ENCODE peak calls at places on chromosome 3, in seven cellular contexts. One of them, this sample, is unnamed.

GRCh38 chr3:186025161-186025560 is 83.7 kb downstream of the ETV5 start:
- DNase-seq in Peyer's patch: no peak
- DNase-seq in A549: no peak
- DNase-seq in ovary: no peak
- DNase-seq in esophagus squamous epithelium: no peak
- DNase-seq in sigmoid colon: no peak
- DNase-seq in stomach: no peak
- DNase-seq in this sample: no peak

GRCh38 chr3:114056130-114057010 is at the start of the genes CCDC191 and QTRT2:
- DNase-seq in Peyer's patch: peak
- DNase-seq in A549: peak
- DNase-seq in ovary: peak
- DNase-seq in esophagus squamous epithelium: peak
- DNase-seq in sigmoid colon: peak
- DNase-seq in stomach: peak
- DNase-seq in this sample: peak

GRCh38 chr3:179304605-179305004 is 18.2 kb upstream of the ZNF639 start:
- DNase-seq in Peyer's patch: no peak
- DNase-seq in A549: no peak
- DNase-seq in ovary: no peak
- DNase-seq in esophagus squamous epithelium: no peak
- DNase-seq in sigmoid colon: no peak
- DNase-seq in stomach: no peak
- DNase-seq in this sample: no peak

GRCh38 chr3:75983609-75984290 is 198.4 kb upstream of the ZNF717 start:
- DNase-seq in Peyer's patch: no peak
- DNase-seq in A549: no peak
- DNase-seq in ovary: no peak
- DNase-seq in esophagus squamous epithelium: no peak
- DNase-seq in sigmoid colon: no peak
- DNase-seq in stomach: no peak
- DNase-seq in this sample: no peak

GRCh38 chr3:162143181-162143580 is 646.6 kb downstream of the OTOL1 start:
- DNase-seq in Peyer's patch: no peak
- DNase-seq in A549: no peak
- DNase-seq in ovary: no peak
- DNase-seq in esophagus squamous epithelium: no peak
- DNase-seq in sigmoid colon: no peak
- DNase-seq in stomach: no peak
- DNase-seq in this sample: no peak

GRCh38 chr3:77254967-77255831 is 215.3 kb downstream of the ROBO2 start:
- DNase-seq in Peyer's patch: no peak
- DNase-seq in A549: peak
- DNase-seq in ovary: peak
- DNase-seq in esophagus squamous epithelium: no peak
- DNase-seq in sigmoid colon: no peak
- DNase-seq in stomach: peak
- DNase-seq in this sample: no peak

GRCh38 chr3:116445291-116445841 is at the start of gene LSAMP:
- DNase-seq in Peyer's patch: no peak
- DNase-seq in A549: no peak
- DNase-seq in ovary: peak
- DNase-seq in esophagus squamous epithelium: no peak
- DNase-seq in sigmoid colon: peak
- DNase-seq in stomach: no peak
- DNase-seq in this sample: no peak

GRCh38 chr3:168100777-168101492 is 5.2 kb upstream of the GOLIM4 start:
- DNase-seq in Peyer's patch: no peak
- DNase-seq in A549: no peak
- DNase-seq in ovary: no peak
- DNase-seq in esophagus squamous epithelium: no peak
- DNase-seq in sigmoid colon: no peak
- DNase-seq in stomach: no peak
- DNase-seq in this sample: no peak

GRCh38 chr3:28912120-28912885 is 368.6 kb upstream of the RBMS3 start:
- DNase-seq in Peyer's patch: no peak
- DNase-seq in A549: no peak
- DNase-seq in ovary: no peak
- DNase-seq in esophagus squamous epithelium: no peak
- DNase-seq in sigmoid colon: no peak
- DNase-seq in stomach: no peak
- DNase-seq in this sample: no peak

GRCh38 chr3:44992555-44993470 is 16.8 kb downstream of the EXOSC7 start:
- DNase-seq in Peyer's patch: no peak
- DNase-seq in A549: peak
- DNase-seq in ovary: no peak
- DNase-seq in esophagus squamous epithelium: no peak
- DNase-seq in sigmoid colon: peak
- DNase-seq in stomach: no peak
- DNase-seq in this sample: no peak

GRCh38 chr3:62597481-62597880 is 224.1 kb upstream of the FEZF2 start:
- DNase-seq in Peyer's patch: no peak
- DNase-seq in A549: no peak
- DNase-seq in ovary: no peak
- DNase-seq in esophagus squamous epithelium: no peak
- DNase-seq in sigmoid colon: no peak
- DNase-seq in stomach: no peak
- DNase-seq in this sample: no peak

GRCh38 chr3:119352863-119353527 is 58.8 kb downstream of the ARHGAP31 start:
- DNase-seq in Peyer's patch: no peak
- DNase-seq in A549: peak
- DNase-seq in ovary: no peak
- DNase-seq in esophagus squamous epithelium: no peak
- DNase-seq in sigmoid colon: no peak
- DNase-seq in stomach: no peak
- DNase-seq in this sample: no peak

GRCh38 chr3:67509471-67510075 is 144.8 kb downstream of the SUCLG2 start:
- DNase-seq in Peyer's patch: no peak
- DNase-seq in A549: no peak
- DNase-seq in ovary: no peak
- DNase-seq in esophagus squamous epithelium: no peak
- DNase-seq in sigmoid colon: no peak
- DNase-seq in stomach: no peak
- DNase-seq in this sample: no peak

GRCh38 chr3:113560845-113561623 is 28.7 kb downstream of the SIDT1 start:
- DNase-seq in Peyer's patch: no peak
- DNase-seq in A549: peak
- DNase-seq in ovary: no peak
- DNase-seq in esophagus squamous epithelium: no peak
- DNase-seq in sigmoid colon: no peak
- DNase-seq in stomach: no peak
- DNase-seq in this sample: no peak

GRCh38 chr3:133366921-133367320 is 32.9 kb upstream of the BFSP2 start:
- DNase-seq in Peyer's patch: no peak
- DNase-seq in A549: no peak
- DNase-seq in ovary: no peak
- DNase-seq in esophagus squamous epithelium: no peak
- DNase-seq in sigmoid colon: no peak
- DNase-seq in stomach: no peak
- DNase-seq in this sample: no peak

GRCh38 chr3:9101286-9101685 is 138.0 kb upstream of the RAD18 start:
- DNase-seq in Peyer's patch: no peak
- DNase-seq in A549: no peak
- DNase-seq in ovary: no peak
- DNase-seq in esophagus squamous epithelium: no peak
- DNase-seq in sigmoid colon: no peak
- DNase-seq in stomach: no peak
- DNase-seq in this sample: no peak

GRCh38 chr3:72086051-72086711 is 301.2 kb upstream of the PROK2 start:
- DNase-seq in Peyer's patch: no peak
- DNase-seq in A549: no peak
- DNase-seq in ovary: no peak
- DNase-seq in esophagus squamous epithelium: no peak
- DNase-seq in sigmoid colon: no peak
- DNase-seq in stomach: no peak
- DNase-seq in this sample: no peak

DNA sequence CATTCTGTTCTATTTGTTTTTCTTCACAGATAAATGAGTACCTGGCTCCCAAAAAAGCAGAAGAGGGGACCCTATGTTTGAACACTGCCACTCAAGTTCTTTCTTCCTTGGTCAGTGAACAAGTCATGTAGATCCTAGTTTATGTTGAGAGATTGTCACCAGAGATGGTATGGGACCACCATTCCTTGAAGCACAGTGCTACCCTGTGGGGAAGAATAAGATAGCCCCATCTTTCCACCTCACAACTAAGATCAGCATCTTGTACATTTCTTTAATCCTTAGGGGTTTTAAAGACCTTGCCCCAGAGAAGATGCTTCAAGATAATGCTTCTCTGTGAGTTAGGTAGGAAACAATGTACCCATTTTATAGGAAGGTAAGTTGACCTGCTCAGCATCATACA is 233.5 kb upstream of the WNT5A start:
- DNase-seq in Peyer's patch: no peak
- DNase-seq in A549: no peak
- DNase-seq in ovary: no peak
- DNase-seq in esophagus squamous epithelium: no peak
- DNase-seq in sigmoid colon: no peak
- DNase-seq in stomach: no peak
- DNase-seq in this sample: no peak
- TF ChIP-seq CTCF in Peyer's patch: no peak
- TF ChIP-seq CTCF in A549: no peak
- TF ChIP-seq CTCF in ovary: no peak
- TF ChIP-seq CTCF in esophagus squamous epithelium: no peak
- TF ChIP-seq CTCF in sigmoid colon: no peak
- TF ChIP-seq CTCF in stomach: no peak
- TF ChIP-seq CTCF in this sample: no peak

DNA sequence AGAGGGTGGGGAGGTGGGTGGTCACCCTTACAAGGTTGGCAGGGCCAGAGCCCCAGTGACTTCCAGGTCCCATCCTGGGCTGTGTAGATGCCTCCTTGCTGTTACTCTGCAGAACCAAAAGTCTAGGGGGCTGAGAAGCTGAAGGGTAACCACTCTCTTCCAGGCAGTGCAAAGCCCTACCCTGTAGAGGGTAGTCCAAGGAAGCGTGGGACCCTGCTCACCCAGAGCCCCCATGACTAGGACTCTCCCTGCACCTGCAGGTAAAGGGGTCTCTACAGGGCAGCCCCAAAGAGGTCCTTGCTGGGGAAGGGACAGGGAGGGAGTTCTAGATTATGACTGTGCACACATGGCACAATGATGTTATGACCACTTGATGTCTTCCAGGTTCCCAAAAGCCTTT is 14.2 kb downstream of the GHRL start:
- DNase-seq in Peyer's patch: no peak
- DNase-seq in A549: no peak
- DNase-seq in ovary: peak
- DNase-seq in esophagus squamous epithelium: no peak
- DNase-seq in sigmoid colon: peak
- DNase-seq in stomach: no peak
- DNase-seq in this sample: no peak
- H3K27ac ChIP-seq in Peyer's patch: no peak
- H3K27ac ChIP-seq in A549: no peak
- H3K27ac ChIP-seq in ovary: no peak
- H3K27ac ChIP-seq in esophagus squamous epithelium: no peak
- H3K27ac ChIP-seq in sigmoid colon: no peak
- H3K27ac ChIP-seq in stomach: no peak
- H3K27ac ChIP-seq in this sample: no peak

DNA sequence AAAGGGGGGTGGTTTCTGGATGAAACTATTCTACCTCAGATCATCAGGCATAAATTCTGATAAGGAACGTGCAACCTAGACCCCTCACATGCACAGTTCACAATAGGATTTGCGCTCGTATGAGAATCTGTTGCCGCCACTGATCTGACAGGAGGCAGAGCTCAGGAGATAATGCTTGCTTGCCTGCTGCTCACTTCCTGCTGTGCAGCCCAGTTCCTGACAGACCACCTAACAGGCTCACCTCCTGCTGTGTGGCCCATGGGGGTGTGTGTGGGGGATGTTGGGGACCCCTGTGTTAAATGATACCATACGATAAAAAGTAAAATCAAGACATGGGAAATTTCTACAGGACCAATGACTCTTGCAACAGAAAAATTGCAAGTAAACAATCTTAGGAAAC is 24.0 kb downstream of the CP start:
- DNase-seq in Peyer's patch: no peak
- DNase-seq in A549: no peak
- DNase-seq in ovary: no peak
- DNase-seq in esophagus squamous epithelium: no peak
- DNase-seq in sigmoid colon: no peak
- DNase-seq in stomach: no peak
- DNase-seq in this sample: no peak
- TF ChIP-seq POLR2A in Peyer's patch: no peak
- TF ChIP-seq POLR2A in A549: no peak
- TF ChIP-seq POLR2A in ovary: no peak
- TF ChIP-seq POLR2A in esophagus squamous epithelium: no peak
- TF ChIP-seq POLR2A in sigmoid colon: no peak
- TF ChIP-seq POLR2A in stomach: no peak
- TF ChIP-seq POLR2A in this sample: no peak

DNA sequence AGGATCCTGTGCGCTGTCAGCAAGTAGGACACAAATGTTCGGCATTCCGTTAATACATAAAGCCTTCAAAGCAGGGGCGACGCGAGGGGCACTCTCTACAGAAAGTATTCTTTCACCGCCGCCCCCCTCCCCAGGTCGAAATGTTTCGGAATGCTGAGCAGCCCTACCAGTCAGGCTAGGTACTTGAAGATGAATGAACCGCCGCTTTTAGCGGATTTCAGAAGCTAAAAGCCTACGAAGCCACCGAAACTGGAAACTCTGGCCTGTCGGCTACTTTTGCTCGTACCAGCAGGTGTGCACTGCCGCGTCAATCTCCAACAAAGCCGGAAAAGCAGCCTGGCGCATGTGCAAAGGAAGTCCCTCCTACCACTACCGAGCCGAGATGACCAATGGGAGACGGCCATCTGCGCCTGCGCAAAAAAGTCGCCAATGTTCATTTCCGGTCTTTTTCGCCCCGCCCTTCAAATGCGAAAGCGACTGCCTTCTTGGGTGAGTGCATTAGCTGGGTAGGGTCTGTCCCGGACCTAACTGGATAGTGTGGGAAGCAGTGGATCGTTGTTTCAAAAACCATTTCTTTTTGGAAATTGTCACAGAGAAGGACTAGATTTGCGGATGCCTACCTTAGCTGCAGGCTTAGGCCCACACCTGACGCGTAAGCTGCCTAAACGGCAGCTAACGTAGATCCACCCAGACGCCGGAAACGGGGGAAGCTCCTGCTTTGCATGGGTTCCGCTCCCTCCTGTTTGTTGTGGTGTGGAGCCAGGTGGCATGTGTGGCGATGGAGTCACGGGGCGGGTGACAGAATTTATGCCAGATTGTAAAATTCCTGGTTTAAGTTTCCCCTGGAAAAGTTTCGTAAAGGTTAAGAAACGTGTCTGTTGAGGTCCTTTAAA is at the start of gene WDR5B:
- DNase-seq in Peyer's patch: peak
- DNase-seq in A549: peak
- DNase-seq in ovary: peak
- DNase-seq in esophagus squamous epithelium: no peak
- DNase-seq in sigmoid colon: peak
- DNase-seq in stomach: peak
- DNase-seq in this sample: peak
- TF ChIP-seq CTCF in Peyer's patch: no peak
- TF ChIP-seq CTCF in A549: no peak
- TF ChIP-seq CTCF in ovary: no peak
- TF ChIP-seq CTCF in esophagus squamous epithelium: no peak
- TF ChIP-seq CTCF in sigmoid colon: peak
- TF ChIP-seq CTCF in stomach: no peak
- TF ChIP-seq CTCF in this sample: no peak

DNA sequence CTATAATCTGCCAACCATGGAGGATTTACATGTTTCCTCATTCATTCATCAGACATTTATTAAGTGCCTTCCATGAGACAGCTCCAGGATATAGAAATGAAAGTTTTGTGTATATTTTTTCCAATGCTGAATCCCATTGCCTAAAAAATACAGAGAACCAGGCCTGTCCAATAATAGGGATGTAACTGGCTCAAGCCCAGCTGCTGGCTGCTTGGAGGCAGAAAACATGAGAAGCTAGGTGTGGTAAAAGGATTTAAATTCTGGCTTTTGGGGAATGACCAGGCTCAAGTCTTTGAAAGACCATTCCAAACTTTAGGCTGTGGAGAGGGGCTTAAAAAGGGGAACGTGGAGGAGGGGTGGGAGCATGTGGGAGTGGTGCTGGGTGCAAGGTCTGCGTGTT is 41.5 kb downstream of the RARB start:
- DNase-seq in Peyer's patch: no peak
- DNase-seq in A549: no peak
- DNase-seq in ovary: peak
- DNase-seq in esophagus squamous epithelium: no peak
- DNase-seq in sigmoid colon: no peak
- DNase-seq in stomach: no peak
- DNase-seq in this sample: peak
- H3K27ac ChIP-seq in Peyer's patch: peak
- H3K27ac ChIP-seq in A549: no peak
- H3K27ac ChIP-seq in ovary: no peak
- H3K27ac ChIP-seq in esophagus squamous epithelium: peak
- H3K27ac ChIP-seq in sigmoid colon: peak
- H3K27ac ChIP-seq in stomach: peak
- H3K27ac ChIP-seq in this sample: peak